ENCODE peak calls at places on chromosomes 7 and 10, in ten cellular contexts. S is right cardiac atrium; F is HCT116; J is CD8-positive, alpha-beta T cell; M is mesendoderm; R is CD8-positive, alpha-beta memory T cell; Z is GM23248; L is adrenal gland; U is H1; W is A549. N is an unnamed sample.
A peak's percentile ranks its signal among the peaks of the same experiment; 100 is the strongest.

GRCh38 chr10:612696-613095 is 76.8 kb downstream of the DIP2C start:
- DNase-seq in S (no peak), F (no peak), J (no peak), M (no peak), R (no peak), Z (no peak), L (no peak), U (no peak), W (no peak), N (no peak)

GRCh38 chr10:15472008-15472407 is 100.9 kb upstream of the FAM171A1 start:
- DNase-seq in S (no peak), F (no peak), J (no peak), M (no peak), R (no peak), Z (peak; percentile 15), L (no peak), U (no peak), W (no peak), N (no peak)

GRCh38 chr7:136259074-136259473 is 281.9 kb upstream of the MTPN start:
- DNase-seq in S (no peak), F (no peak), J (no peak), M (no peak), R (no peak), Z (no peak), L (no peak), U (no peak), W (no peak), N (no peak)

GRCh38 chr7:140036224-140036651 is 26.5 kb downstream of the PARP12 start:
- DNase-seq in S (no peak), F (no peak), J (no peak), M (no peak), R (no peak), Z (no peak), L (peak; percentile 66), U (no peak), W (no peak), N (no peak)

GRCh38 chr7:3597243-3597642 is 296.2 kb downstream of the SDK1 start:
- DNase-seq in S (no peak), F (no peak), J (no peak), M (no peak), R (no peak), Z (no peak), L (no peak), U (no peak), W (no peak), N (no peak)

GRCh38 chr7:142873281-142873784 is 12.2 kb downstream of the TRPV6 start:
- DNase-seq in S (no peak), F (peak; percentile 28), J (no peak), M (peak; percentile 59), R (no peak), Z (no peak), L (no peak), U (peak; percentile 84), W (peak; percentile 33), N (no peak)

GRCh38 chr7:142806957-142807356 is 36.2 kb downstream of the PRSS2 start:
- DNase-seq in S (no peak), F (no peak), J (no peak), M (no peak), R (no peak), Z (no peak), L (no peak), U (no peak), W (no peak), N (no peak)

GRCh38 chr10:36721851-36722250 is 403.5 kb upstream of the ANKRD30A start:
- DNase-seq in S (no peak), F (no peak), J (no peak), M (no peak), R (no peak), Z (peak; percentile 30), L (no peak), U (no peak), W (no peak), N (no peak)

GRCh38 chr7:159091041-159091440 is 53.6 kb downstream of the VIPR2 start:
- DNase-seq in S (peak; percentile 25), F (no peak), J (no peak), M (no peak), R (no peak), Z (no peak), L (peak; percentile 15), U (peak; percentile 33), W (no peak), N (no peak)

GRCh38 chr10:62019685-62020361 is 118.3 kb downstream of the ARID5B start:
- DNase-seq in S (no peak), F (no peak), J (no peak), M (no peak), R (no peak), Z (peak; percentile 74), L (no peak), U (no peak), W (no peak), N (no peak)

GRCh38 chr10:100731603-100732596 is 13.5 kb upstream of the PAX2 start:
- DNase-seq in S (no peak), F (no peak), J (no peak), M (no peak), R (no peak), Z (no peak), L (no peak), U (peak; percentile 51), W (no peak), N (no peak)

GRCh38 chr7:130490888-130491771 is 755 bp upstream of the MEST start:
- DNase-seq in S (peak; percentile 82), F (no peak), J (peak; percentile 45), M (no peak), R (no peak), Z (peak; percentile 66), L (peak; percentile 76), U (peak; percentile 86), W (no peak), N (peak; percentile 15)

GRCh38 chr7:74658171-74659004 is 870 bp downstream of the GTF2I start:
- DNase-seq in S (peak; percentile 97), F (peak; percentile 75), J (peak; percentile 90), M (peak; percentile 97), R (peak; percentile 89), Z (peak; percentile 98), L (peak; percentile 96), U (peak; percentile 94), W (peak; percentile 93), N (peak; percentile 87)
- H3K4me1 ChIP-seq in S (peaks cover 26% of the 10 kb centered on the region), F (peaks cover 12% of the 10 kb centered on the region), J (peaks cover 40% of the 10 kb centered on the region), M (peaks cover 10% of the 10 kb centered on the region), R (peaks cover 40% of the 10 kb centered on the region), Z (peaks cover 38% of the 10 kb centered on the region), L (peaks cover 59% of the 10 kb centered on the region), U (peaks cover 9% of the 10 kb centered on the region), W (peaks cover 60% of the 10 kb centered on the region), N (peaks cover 53% of the 10 kb centered on the region)

GRCh38 chr10:89032141-89032814 is 41.7 kb downstream of the FAS start:
- DNase-seq in S (peak; percentile 35), F (peak; percentile 33), J (no peak), M (peak; percentile 42), R (no peak), Z (peak; percentile 93), L (no peak), U (no peak), W (peak; percentile 47), N (no peak)

GRCh38 chr10:89025453-89025852 is 34.9 kb downstream of the FAS start:
- DNase-seq in S (no peak), F (no peak), J (no peak), M (no peak), R (no peak), Z (no peak), L (no peak), U (no peak), W (no peak), N (no peak)

GRCh38 chr10:89029785-89030437 is 39.3 kb downstream of the FAS start:
- DNase-seq in S (peak; percentile 83), F (peak; percentile 60), J (peak; percentile 67), M (peak; percentile 73), R (peak; percentile 53), Z (peak; percentile 80), L (peak; percentile 93), U (peak; percentile 71), W (peak; percentile 75), N (peak; percentile 49)

DNA sequence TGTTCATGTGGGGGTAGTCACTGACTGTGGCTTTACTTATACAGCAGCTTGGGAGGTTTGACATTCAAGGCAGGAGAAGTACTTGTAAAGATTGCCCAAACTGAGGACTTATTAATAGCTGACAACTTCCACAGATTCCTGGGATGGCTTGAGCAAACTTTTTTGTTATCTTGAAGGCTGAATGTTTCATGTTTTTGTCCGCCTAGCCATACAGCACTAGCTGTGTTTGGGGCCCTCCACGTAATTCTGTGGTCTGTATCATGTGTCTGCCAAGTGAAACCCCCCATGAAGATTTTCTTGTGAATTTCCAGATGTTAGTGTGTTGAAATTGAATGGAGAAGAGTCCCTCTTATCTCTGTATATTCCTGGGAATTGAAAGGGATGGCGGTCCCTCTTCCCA is 38.6 kb downstream of the FAS start:
- DNase-seq in S (no peak), F (no peak), J (no peak), M (no peak), R (no peak), Z (peak; percentile 33), L (no peak), U (no peak), W (no peak), N (no peak)
- H3K27ac ChIP-seq in S (no peak overlapping the region), F (no peak overlapping the region), J (no peak overlapping the region), M (no peak overlapping the region), R (no peak overlapping the region), Z (peak overlapping the region; percentile 9), L (peak overlapping the region; percentile 59), U (no peak overlapping the region), W (no peak overlapping the region), N (no peak overlapping the region)

GRCh38 chr10:113019096-113019495 is 69.0 kb downstream of the TCF7L2 start:
- DNase-seq in S (no peak), F (no peak), J (no peak), M (no peak), R (no peak), Z (no peak), L (no peak), U (no peak), W (no peak), N (no peak)
- H3K4me1 ChIP-seq in S (peaks cover 18% of the 10 kb centered on the region), F (peaks cover 45% of the 10 kb centered on the region), J (no peaks in the 10 kb centered on the region), M (peaks cover 6% of the 10 kb centered on the region), R (no peaks in the 10 kb centered on the region), Z (peaks cover 13% of the 10 kb centered on the region), L (peaks cover 25% of the 10 kb centered on the region), U (peaks cover 10% of the 10 kb centered on the region), W (peaks cover 56% of the 10 kb centered on the region), N (no peaks in the 10 kb centered on the region)

GRCh38 chr10:95447733-95448132 is 113.4 kb downstream of the SORBS1 start:
- DNase-seq in S (peak; percentile 51), F (no peak), J (no peak), M (no peak), R (no peak), Z (peak; percentile 44), L (peak; percentile 65), U (no peak), W (no peak), N (no peak)

GRCh38 chr10:95451568-95452524 is 109.3 kb downstream of the SORBS1 start:
- DNase-seq in S (no peak), F (no peak), J (no peak), M (no peak), R (no peak), Z (no peak), L (no peak), U (no peak), W (no peak), N (no peak)

GRCh38 chr10:95454356-95454755 is 106.8 kb downstream of the SORBS1 start:
- DNase-seq in S (no peak), F (no peak), J (no peak), M (no peak), R (no peak), Z (no peak), L (no peak), U (no peak), W (no peak), N (no peak)

GRCh38 chr10:95451150-95451549 is 110.0 kb downstream of the SORBS1 start:
- DNase-seq in S (no peak), F (no peak), J (no peak), M (no peak), R (no peak), Z (no peak), L (no peak), U (no peak), W (no peak), N (no peak)

GRCh38 chr10:95450188-95450587 is 111.0 kb downstream of the SORBS1 start:
- DNase-seq in S (no peak), F (no peak), J (no peak), M (no peak), R (no peak), Z (no peak), L (no peak), U (no peak), W (no peak), N (no peak)
- H3K27ac ChIP-seq in S (no peak overlapping the region), F (no peak overlapping the region), J (no peak overlapping the region), M (no peak overlapping the region), R (no peak overlapping the region), Z (no peak overlapping the region), L (no peak overlapping the region), U (no peak overlapping the region), W (no peak overlapping the region), N (no peak overlapping the region)

N was measured in CD4-positive, CD25-positive, alpha-beta regulatory T cell.